ENCODE peak calls at places on chromosome 22, in seven cellular contexts. A, Y, X, S, I, L and E are unnamed samples.

GRCh38 chr22:27110985-27111451 is 453.6 kb downstream of the MIAT start:
- DNase-seq in A (peak; percentile 22), Y (no peak), X (no peak), S (peak; percentile 53), I (peak; percentile 49), L (peak; percentile 88), E (no peak)

GRCh38 chr22:36577019-36577418 is 48.1 kb upstream of the EIF3D start:
- DNase-seq in A (peak; percentile 90), Y (no peak), X (no peak), S (peak; percentile 12), I (no peak), L (peak; percentile 91), E (no peak)

GRCh38 chr22:36594569-36594968 is 65.6 kb upstream of the EIF3D start:
- DNase-seq in A (no peak), Y (no peak), X (no peak), S (no peak), I (no peak), L (no peak), E (no peak)

GRCh38 chr22:29603358-29604191 is at the start of gene NF2:
- DNase-seq in A (no peak), Y (peak; percentile 98), X (peak; percentile 99), S (peak; percentile 100), I (peak; percentile 99), L (peak; percentile 99), E (peak; percentile 96)

GRCh38 chr22:49433717-49434611 is 393.7 kb downstream of the BRD1 start:
- DNase-seq in A (peak; percentile 41), Y (no peak), X (no peak), S (no peak), I (no peak), L (no peak), E (no peak)

GRCh38 chr22:30806391-30806861 is 111.8 kb downstream of the OSBP2 start:
- DNase-seq in A (peak; percentile 99), Y (no peak), X (no peak), S (peak; percentile 53), I (peak; percentile 54), L (peak; percentile 73), E (no peak)

GRCh38 chr22:28297504-28297903 is 378.4 kb upstream of the PITPNB start:
- DNase-seq in A (no peak), Y (no peak), X (no peak), S (no peak), I (no peak), L (peak; percentile 28), E (no peak)

GRCh38 chr22:38177926-38178604 is 3.6 kb downstream of the PLA2G6 start:
- DNase-seq in A (peak; percentile 81), Y (no peak), X (no peak), S (peak; percentile 91), I (no peak), L (peak; percentile 88), E (no peak)

GRCh38 chr22:29359469-29359868 is 28.9 kb downstream of the AP1B1 start:
- DNase-seq in A (peak; percentile 73), Y (peak; percentile 61), X (no peak), S (peak; percentile 72), I (peak; percentile 89), L (peak; percentile 69), E (no peak)

GRCh38 chr22:39992088-39992826 is 2.5 kb upstream of the FAM83F start:
- DNase-seq in A (no peak), Y (no peak), X (no peak), S (no peak), I (no peak), L (no peak), E (no peak)

GRCh38 chr22:41169157-41169556 is 36.0 kb upstream of the L3MBTL2 start:
- DNase-seq in A (no peak), Y (no peak), X (no peak), S (no peak), I (no peak), L (no peak), E (no peak)

GRCh38 chr22:45688606-45689080 is 17.0 kb downstream of the ATXN10 start:
- DNase-seq in A (peak; percentile 88), Y (no peak), X (no peak), S (peak; percentile 88), I (no peak), L (peak; percentile 97), E (no peak)

GRCh38 chr22:23565288-23565941 is 14.7 kb downstream of the IGLL1 start:
- DNase-seq in A (peak; percentile 10), Y (no peak), X (no peak), S (peak; percentile 3), I (peak; percentile 64), L (no peak), E (no peak)

GRCh38 chr22:17359501-17359900 is 9.8 kb upstream of the CECR2 start:
- DNase-seq in A (no peak), Y (no peak), X (no peak), S (no peak), I (no peak), L (no peak), E (no peak)

GRCh38 chr22:46439111-46439510 is 98.3 kb downstream of the CELSR1 start:
- DNase-seq in A (no peak), Y (no peak), X (no peak), S (no peak), I (no peak), L (no peak), E (no peak)

GRCh38 chr22:22717723-22718122 is 73.3 kb downstream of the GGTLC2 start:
- DNase-seq in A (no peak), Y (no peak), X (no peak), S (no peak), I (no peak), L (no peak), E (no peak)

GRCh38 chr22:38172489-38173155 is 9.0 kb downstream of the PLA2G6 start:
- DNase-seq in A (peak; percentile 80), Y (peak; percentile 69), X (peak; percentile 13), S (peak; percentile 89), I (no peak), L (no peak), E (no peak)

GRCh38 chr22:21802673-21803072 is 64.8 kb downstream of the MAPK1 start:
- DNase-seq in A (no peak), Y (no peak), X (no peak), S (no peak), I (no peak), L (no peak), E (no peak)